ENCODE peak calls at places on chromosomes 12 and 14, in ten cellular contexts. W is T-helper 1 cell; Y is CD8-positive, alpha-beta T cell; K is transverse colon; Q is NCI-H1436; X is A549; Z is DMS153; I is activated CD8-positive, alpha-beta memory T cell treated with anti-CD3 and anti-CD28 coated beads, Interleukin-2, amount 10 ng/mL, durations not matched to agents 7 days and 5 days; T is foreskin melanocyte; G is upper lobe of right lung. D is an unnamed sample.

GRCh38 chr14:37369446-37369845 is 171.7 kb downstream of the MIPOL1 start:
- DNase-seq in Z (peak), Y (no peak), I (no peak), Q (peak), T (no peak), X (peak), K (no peak), G (no peak), W (no peak), D (no peak)

GRCh38 chr14:74634964-74635363 is 22.9 kb upstream of the LTBP2 start:
- DNase-seq in Z (no peak), K (no peak), X (no peak), T (no peak), I (no peak), Y (no peak), W (no peak), G (no peak), Q (no peak), D (no peak)

GRCh38 chr14:71538949-71539659 is 393.1 kb upstream of the RGS6 start:
- DNase-seq in Q (no peak), T (peak), I (no peak), K (no peak), Z (no peak), X (no peak), G (no peak), Y (no peak), W (no peak), D (no peak)

GRCh38 chr12:109065154-109065852 is 12.9 kb downstream of the USP30 start:
- DNase-seq in Z (no peak), T (no peak), W (no peak), K (peak), Q (no peak), Y (no peak), G (no peak), I (no peak), X (no peak), D (no peak)

GRCh38 chr14:90758959-90759358 is 57.3 kb downstream of the TTC7B start:
- DNase-seq in T (peak), I (no peak), Q (no peak), G (peak), W (no peak), X (no peak), Y (no peak), Z (no peak), K (peak), D (no peak)

GRCh38 chr14:71142375-71143038 is 235.2 kb downstream of the PCNX1 start:
- DNase-seq in K (no peak), X (no peak), Y (no peak), I (peak), T (no peak), G (no peak), W (peak), Z (no peak), Q (no peak), D (no peak)

GRCh38 chr12:66885115-66885875 is 206.4 kb upstream of the GRIP1 start:
- DNase-seq in X (no peak), G (no peak), Q (no peak), Y (no peak), I (no peak), T (no peak), K (no peak), W (no peak), Z (no peak), D (no peak)

GRCh38 chr12:57224278-57224972 is 5.1 kb upstream of the SHMT2 start:
- DNase-seq in K (no peak), W (no peak), G (no peak), Q (no peak), T (no peak), I (no peak), Z (no peak), X (no peak), Y (no peak), D (no peak)

GRCh38 chr14:104550340-104550848 is 29.2 kb upstream of the C14orf180 start:
- DNase-seq in K (no peak), W (no peak), Y (no peak), Z (no peak), T (no peak), X (no peak), Q (no peak), I (no peak), G (peak), D (no peak)

GRCh38 chr12:121791671-121792496 is 1.6 kb downstream of the RHOF start:
- DNase-seq in Q (no peak), K (peak), W (peak), X (peak), Z (no peak), T (no peak), G (peak), Y (peak), I (peak), D (no peak)

GRCh38 chr12:12562016-12562483 is 613 bp downstream of the DUSP16 start:
- DNase-seq in Z (no peak), Y (peak), Q (peak), W (no peak), G (peak), K (peak), X (peak), I (peak), T (no peak), D (no peak)

GRCh38 chr12:53388932-53389331 is 9.0 kb downstream of the SP1 start:
- DNase-seq in X (no peak), I (no peak), Y (no peak), W (no peak), K (no peak), Q (no peak), G (no peak), Z (no peak), T (no peak), D (no peak)

GRCh38 chr12:69151254-69151751 is 88.1 kb upstream of the CPSF6 start:
- DNase-seq in G (no peak), K (peak), I (no peak), T (peak), Q (peak), W (no peak), X (no peak), Y (no peak), Z (peak), D (no peak)

GRCh38 chr12:39124768-39125167 is 219.4 kb upstream of the CPNE8 start:
- DNase-seq in T (no peak), K (no peak), G (no peak), W (no peak), Z (no peak), Q (no peak), X (no peak), I (no peak), Y (no peak), D (no peak)

GRCh38 chr12:63419119-63419518 is 249.2 kb downstream of the DPY19L2 start:
- DNase-seq in I (no peak), G (no peak), Z (no peak), K (peak), T (no peak), W (no peak), Y (no peak), X (peak), Q (no peak), D (peak)

GRCh38 chr12:76123301-76124212 is 39.1 kb upstream of the NAP1L1 start:
- DNase-seq in X (no peak), Y (no peak), G (no peak), Z (no peak), K (no peak), Q (no peak), I (no peak), W (no peak), T (no peak), D (no peak)

GRCh38 chr12:106369624-106370346 is 12.2 kb downstream of the POLR3B start:
- DNase-seq in K (no peak), Y (no peak), G (no peak), I (no peak), T (no peak), Z (no peak), X (peak), Q (no peak), W (no peak), D (no peak)

GRCh38 chr14:89728964-89729363 is 225.6 kb downstream of the EFCAB11 start:
- DNase-seq in G (no peak), I (no peak), Z (no peak), Q (no peak), X (no peak), Y (no peak), K (no peak), T (no peak), W (no peak), D (no peak)

GRCh38 chr12:62919827-62920226 is 15.1 kb downstream of the PPM1H start:
- DNase-seq in Z (peak), W (no peak), T (no peak), Y (no peak), K (no peak), X (no peak), G (no peak), I (no peak), Q (no peak), D (no peak)

GRCh38 chr12:69096669-69097364 is 142.6 kb upstream of the CPSF6 start:
- DNase-seq in X (no peak), G (no peak), Y (no peak), T (no peak), K (no peak), Z (no peak), W (no peak), Q (no peak), I (no peak), D (no peak)

GRCh38 chr14:31465113-31465512 is 7.8 kb upstream of the DTD2 start:
- DNase-seq in K (no peak), Y (no peak), G (no peak), Z (no peak), X (no peak), T (no peak), Q (no peak), I (no peak), W (no peak), D (no peak)

GRCh38 chr14:55846852-55847471 is 267.0 kb downstream of the KTN1 start:
- DNase-seq in W (no peak), Y (no peak), Q (no peak), K (no peak), T (no peak), G (no peak), X (no peak), I (no peak), Z (no peak), D (no peak)

GRCh38 chr12:93793983-93794382 is 116.8 kb downstream of the CRADD start:
- DNase-seq in Z (no peak), Q (no peak), X (no peak), I (no peak), K (no peak), G (no peak), T (no peak), Y (no peak), W (no peak), D (no peak)

GRCh38 chr12:22234561-22234960 is 99.9 kb downstream of the ST8SIA1 start:
- DNase-seq in G (no peak), Z (no peak), Q (no peak), W (no peak), I (no peak), Y (no peak), K (no peak), X (no peak), T (no peak), D (no peak)

GRCh38 chr12:129903956-129904769 is at the start of gene TMEM132D:
- DNase-seq in X (no peak), K (no peak), I (no peak), T (no peak), W (no peak), Y (no peak), Z (no peak), G (no peak), Q (no peak), D (no peak)

GRCh38 chr12:109458771-109459208 is 18.3 kb downstream of the KCTD10 start:
- DNase-seq in X (no peak), Y (no peak), W (no peak), T (no peak), G (no peak), Z (no peak), K (no peak), Q (no peak), I (no peak), D (no peak)

GRCh38 chr14:81584495-81584894 is 50.8 kb upstream of the SEL1L start:
- DNase-seq in Q (no peak), G (no peak), X (no peak), W (no peak), T (no peak), Z (no peak), Y (no peak), K (no peak), I (no peak), D (no peak)

GRCh38 chr12:123530683-123531082 is 2.8 kb downstream of the RILPL1 start:
- DNase-seq in K (no peak), I (no peak), Y (no peak), W (no peak), X (no peak), Z (no peak), Q (no peak), T (no peak), G (no peak), D (no peak)

GRCh38 chr12:108511633-108512540 is 3.2 kb upstream of the FICD start:
- DNase-seq in Q (peak), I (peak), T (peak), K (peak), Z (peak), X (peak), W (peak), G (no peak), Y (peak), D (peak)